ENCODE peak calls at places on chromosomes 3 and 15, in nine cellular contexts. H, T, F, L, Z, D, I, X and B are unnamed samples.

GRCh38 chr3:11603628-11604027 is 40.1 kb downstream of the VGLL4 start:
- DNase-seq in H (no peak), T (no peak), F (no peak), L (no peak), Z (no peak), D (no peak), I (peak; percentile 53), X (no peak), B (no peak)

GRCh38 chr3:146154316-146154715 is 6.7 kb downstream of the PLOD2 start:
- DNase-seq in H (no peak), T (no peak), F (no peak), L (no peak), Z (no peak), D (no peak), I (no peak), X (no peak), B (no peak)

GRCh38 chr15:80240261-80240660 is 11.8 kb downstream of the CTXND1 start:
- DNase-seq in H (no peak), T (no peak), F (no peak), L (no peak), Z (no peak), D (no peak), I (no peak), X (no peak), B (no peak)

GRCh38 chr3:155032918-155033317 is 47.2 kb upstream of the MME start:
- DNase-seq in H (no peak), T (no peak), F (no peak), L (no peak), Z (no peak), D (peak; percentile 30), I (peak; percentile 10), X (no peak), B (no peak)

GRCh38 chr3:17806201-17806600 is 63.8 kb upstream of the TBC1D5 start:
- DNase-seq in H (no peak), T (no peak), F (no peak), L (no peak), Z (no peak), D (no peak), I (no peak), X (no peak), B (no peak)

GRCh38 chr15:82137261-82137660 is 91.4 kb upstream of the MEX3B start:
- DNase-seq in H (no peak), T (no peak), F (no peak), L (no peak), Z (no peak), D (no peak), I (no peak), X (no peak), B (no peak)

GRCh38 chr3:63988943-63989342 is 34.4 kb downstream of the PSMD6 start:
- DNase-seq in H (no peak), T (no peak), F (no peak), L (no peak), Z (no peak), D (no peak), I (no peak), X (no peak), B (no peak)

GRCh38 chr3:57434041-57434440 is 110.1 kb downstream of the DNAH12 start:
- DNase-seq in H (no peak), T (no peak), F (peak; percentile 40), L (no peak), Z (peak; percentile 62), D (peak; percentile 79), I (peak; percentile 57), X (no peak), B (no peak)

DNA sequence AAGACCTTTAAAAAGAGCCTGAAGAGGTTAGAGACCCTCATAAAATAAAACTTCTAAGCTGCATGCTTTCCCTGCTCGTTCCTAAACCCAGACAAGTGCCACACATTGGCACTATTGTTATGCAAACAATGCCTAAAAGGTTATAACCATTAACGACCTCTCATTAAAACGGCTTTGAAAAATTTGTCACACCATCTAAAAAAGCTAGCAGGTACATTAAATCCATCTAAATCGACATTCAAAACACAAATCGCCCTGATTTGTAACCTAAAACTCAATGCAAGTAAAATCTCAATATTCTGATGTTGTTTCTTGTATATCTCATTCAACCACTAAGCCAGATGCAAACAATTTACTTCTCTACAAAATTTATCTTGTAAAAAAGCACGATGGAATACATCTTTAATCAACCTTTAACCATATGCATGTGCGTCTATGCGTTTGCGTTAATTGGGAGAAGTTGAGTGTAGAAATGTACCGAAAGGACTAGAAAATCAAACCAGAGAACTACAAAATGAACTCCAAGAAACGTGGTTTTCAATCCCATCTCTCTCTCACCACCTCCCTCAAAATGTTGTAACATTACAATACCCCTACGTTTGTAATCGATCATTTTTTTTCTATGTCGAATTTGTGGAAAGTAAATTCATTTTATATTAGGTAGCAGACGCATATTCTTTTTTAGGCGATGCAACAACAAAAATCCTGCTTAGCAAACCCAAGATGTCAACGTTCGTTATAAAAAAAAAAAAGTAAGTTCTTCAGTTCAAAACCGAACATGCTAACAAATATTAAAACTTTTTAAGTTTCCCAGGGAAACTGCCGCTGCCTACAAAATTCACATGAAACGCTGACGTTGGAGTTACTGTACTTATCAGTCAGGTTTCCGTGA is 1.1 kb downstream of the ALDH1A2 start:
- DNase-seq in H (no peak), T (no peak), F (no peak), L (no peak), Z (no peak), D (peak; percentile 22), I (peak; percentile 75), X (no peak), B (no peak)
- H3K27me3 ChIP-seq in H (peaks cover 15% of the 10 kb centered on the region), T (peaks cover 50% of the 10 kb centered on the region), F (peaks cover 37% of the 10 kb centered on the region), L (no peaks in the 10 kb centered on the region), Z (no peaks in the 10 kb centered on the region), D (peaks cover 100% of the 10 kb centered on the region), I (no peaks in the 10 kb centered on the region), X (peaks cover 61% of the 10 kb centered on the region), B (peaks cover 86% of the 10 kb centered on the region)

GRCh38 chr3:147358144-147358992 is 48.0 kb downstream of the ZIC4 start:
- DNase-seq in H (no peak), T (no peak), F (no peak), L (no peak), Z (no peak), D (peak; percentile 69), I (no peak), X (no peak), B (no peak)

GRCh38 chr3:147360936-147361670 is 45.2 kb downstream of the ZIC4 start:
- DNase-seq in H (no peak), T (no peak), F (peak; percentile 62), L (no peak), Z (no peak), D (peak; percentile 80), I (no peak), X (no peak), B (no peak)

GRCh38 chr3:147364771-147365170 is 41.6 kb downstream of the ZIC4 start:
- DNase-seq in H (no peak), T (no peak), F (no peak), L (no peak), Z (no peak), D (no peak), I (no peak), X (no peak), B (no peak)

GRCh38 chr3:147359177-147360062 is 46.9 kb downstream of the ZIC4 start:
- DNase-seq in H (no peak), T (no peak), F (no peak), L (no peak), Z (no peak), D (peak; percentile 64), I (no peak), X (no peak), B (no peak)

GRCh38 chr3:147361671-147362420 is 44.5 kb downstream of the ZIC4 start:
- DNase-seq in H (no peak), T (no peak), F (peak; percentile 59), L (no peak), Z (peak; percentile 34), D (peak; percentile 92), I (no peak), X (peak; percentile 21), B (peak; percentile 39)
- H3K4me3 ChIP-seq in H (no peak overlapping the region), T (no peak overlapping the region), F (no peak overlapping the region), L (no peak overlapping the region), Z (no peak overlapping the region), D (peak overlapping the region; percentile 48), I (no peak overlapping the region), X (no peak overlapping the region), B (no peak overlapping the region)

DNA sequence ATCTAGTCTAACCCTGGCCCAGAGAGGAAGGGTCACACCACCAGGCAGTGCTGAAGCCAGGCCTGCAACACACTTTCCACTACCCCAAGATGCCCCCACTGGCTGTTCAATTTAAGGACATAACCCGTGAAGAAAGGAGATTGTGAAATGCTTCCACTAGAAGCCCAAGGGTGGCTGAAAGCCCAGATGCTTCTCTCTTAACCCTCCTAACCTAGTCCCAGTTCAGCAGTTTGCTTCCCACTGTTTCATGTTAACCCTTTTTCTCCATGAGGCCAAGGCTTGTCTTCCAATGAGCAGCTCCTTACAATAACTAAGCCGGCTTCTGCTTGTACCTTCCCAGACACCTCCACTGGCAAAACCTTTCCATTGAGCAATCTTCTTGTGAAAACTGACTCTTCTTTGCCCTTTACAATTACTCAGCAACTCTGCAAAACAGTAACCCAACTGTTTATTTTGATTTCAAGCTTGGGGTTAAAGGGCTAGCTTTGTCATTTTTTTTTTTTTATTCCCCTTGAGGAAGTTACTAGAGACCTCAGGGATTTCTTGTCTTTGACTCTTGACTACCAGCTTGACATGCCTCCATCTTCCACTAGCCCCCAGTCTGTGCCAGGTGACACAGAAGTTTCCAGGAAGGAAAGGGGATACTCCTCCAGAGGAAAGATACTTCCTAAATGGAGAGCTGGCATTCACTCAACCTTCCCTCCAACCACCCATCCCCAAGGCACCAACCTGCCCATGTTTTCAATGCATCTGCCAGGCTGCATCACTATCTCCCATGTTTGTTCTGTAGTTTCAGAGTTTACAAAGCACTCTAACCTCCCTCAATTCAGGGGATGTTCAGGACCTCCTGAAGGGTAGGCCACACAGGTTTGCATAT is 198.6 kb upstream of the LPP start:
- DNase-seq in H (no peak), T (peak; percentile 21), F (no peak), L (no peak), Z (no peak), D (no peak), I (peak; percentile 40), X (peak; percentile 88), B (no peak)
- TF ChIP-seq POLR2AphosphoS5 in H (no peak), T (peak; percentile 82), F (no peak), L (no peak), Z (no peak), D (no peak), I (no peak), X (peak; percentile 45), B (peak; percentile 23)

GRCh38 chr3:55588120-55588765 is 101.1 kb upstream of the WNT5A start:
- DNase-seq in H (no peak), T (no peak), F (no peak), L (no peak), Z (no peak), D (peak; percentile 28), I (no peak), X (no peak), B (no peak)

GRCh38 chr3:55592572-55592971 is 105.5 kb upstream of the WNT5A start:
- DNase-seq in H (no peak), T (no peak), F (no peak), L (no peak), Z (no peak), D (no peak), I (no peak), X (no peak), B (no peak)

GRCh38 chr3:55596212-55596611 is 109.1 kb upstream of the WNT5A start:
- DNase-seq in H (no peak), T (no peak), F (no peak), L (no peak), Z (no peak), D (no peak), I (no peak), X (no peak), B (no peak)

GRCh38 chr3:55595420-55595819 is 108.3 kb upstream of the WNT5A start:
- DNase-seq in H (no peak), T (no peak), F (no peak), L (no peak), Z (no peak), D (no peak), I (no peak), X (no peak), B (no peak)

GRCh38 chr3:55591893-55592292 is 104.8 kb upstream of the WNT5A start:
- DNase-seq in H (no peak), T (no peak), F (no peak), L (no peak), Z (no peak), D (no peak), I (no peak), X (no peak), B (no peak)
- H3K27me3 ChIP-seq in H (no peaks in the 10 kb centered on the region), T (no peaks in the 10 kb centered on the region), F (no peaks in the 10 kb centered on the region), L (no peaks in the 10 kb centered on the region), Z (no peaks in the 10 kb centered on the region), D (no peaks in the 10 kb centered on the region), I (no peaks in the 10 kb centered on the region), X (peaks cover 8% of the 10 kb centered on the region), B (no peaks in the 10 kb centered on the region)